ENCODE peak calls at places on chromosomes 11 and 22, in four cellular contexts. H is foreskin fibroblast, Q is psoas muscle, U is mammary epithelial cell. B is an unnamed sample.
A peak's percentile ranks its signal among the peaks of the same experiment; 100 is the strongest.

GRCh38 chr22:41062146-41062545 is 30.2 kb upstream of the EP300 start:
- DNase-seq in U (no peak), H (no peak), Q (no peak), B (no peak)

GRCh38 chr11:16860632-16861031 is 122.2 kb downstream of the C11orf58 start:
- DNase-seq in Q (no peak), U (no peak), H (no peak), B (no peak)

GRCh38 chr11:29333993-29334780 is 682.6 kb downstream of the KCNA4 start:
- DNase-seq in Q (no peak), U (peak; percentile 48), H (peak; percentile 43), B (no peak)

GRCh38 chr11:122808494-122808893 is 29.8 kb upstream of the CRTAM start:
- DNase-seq in Q (no peak), H (peak; percentile 44), U (peak; percentile 71), B (no peak)

GRCh38 chr11:119169272-119169719 is 771 bp downstream of the NLRX1 start:
- DNase-seq in Q (peak; percentile 83), U (peak; percentile 37), H (no peak), B (no peak)

GRCh38 chr11:12389676-12390075 is 12.3 kb downstream of the PARVA start:
- DNase-seq in H (no peak), U (peak; percentile 97), Q (no peak), B (no peak)

GRCh38 chr22:47307326-47307725 is 544.9 kb downstream of the TBC1D22A start:
- DNase-seq in H (peak; percentile 62), U (no peak), Q (no peak), B (no peak)

GRCh38 chr11:119368121-119369034 is 13.1 kb downstream of the USP2 start:
- DNase-seq in U (no peak), Q (peak; percentile 97), H (no peak), B (no peak)

GRCh38 chr11:12285106-12285505 is 92.3 kb upstream of the PARVA start:
- DNase-seq in U (peak; percentile 65), H (peak; percentile 89), Q (no peak), B (peak; percentile 94)

GRCh38 chr11:109320595-109320994 is 101.4 kb upstream of the C11orf87 start:
- DNase-seq in U (peak; percentile 79), Q (no peak), H (peak; percentile 12), B (peak; percentile 61)

GRCh38 chr22:39904864-39905263 is 4.0 kb downstream of the GRAP2 start:
- DNase-seq in Q (no peak), U (no peak), H (no peak), B (no peak)
- H3K4me3 ChIP-seq in Q (no peak overlapping the region), U (no peak overlapping the region), H (no peak overlapping the region), B (no peak overlapping the region)

DNA sequence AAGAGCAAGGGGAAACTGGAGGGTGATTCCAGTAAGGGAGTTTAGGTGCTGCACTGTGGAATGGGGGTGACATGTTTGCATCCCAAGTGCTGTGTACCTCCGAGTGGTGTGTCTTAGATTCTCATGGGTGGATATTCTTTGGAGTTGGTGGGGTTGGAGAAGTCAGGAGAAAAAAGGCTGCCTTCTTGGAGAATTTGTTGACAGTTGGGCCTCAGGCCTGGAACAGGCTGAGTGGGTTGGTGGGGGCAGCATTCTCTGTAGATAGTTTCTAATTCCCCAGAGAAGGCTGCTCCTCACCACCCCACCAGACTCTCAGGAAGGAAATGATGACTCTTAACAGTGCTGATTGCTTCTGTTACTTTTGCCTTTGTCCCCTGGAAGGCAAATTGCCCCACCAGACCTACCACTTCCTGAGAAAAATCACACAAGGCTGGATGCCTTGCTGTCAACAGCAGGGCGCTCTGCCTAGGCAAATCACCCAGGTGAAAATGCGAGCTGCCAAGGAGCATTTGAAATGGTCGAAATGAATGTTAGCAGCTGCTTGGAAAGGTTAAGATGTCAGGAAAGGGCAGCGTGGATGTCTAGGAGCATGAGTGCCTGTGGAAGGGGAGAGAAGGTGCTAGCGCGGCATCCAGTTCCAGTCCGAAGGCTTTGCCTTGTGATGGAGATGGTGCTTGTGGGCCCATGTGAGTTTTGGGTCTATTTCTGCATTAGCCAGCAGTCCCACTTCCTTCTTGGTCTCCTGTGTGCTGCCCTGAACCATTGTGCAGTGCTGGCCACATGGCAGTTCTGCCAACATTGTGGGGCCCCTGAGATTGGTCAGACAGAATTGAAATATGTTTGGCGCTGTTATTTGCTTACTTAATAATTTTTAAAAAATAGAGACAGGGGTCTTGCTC is 29.7 kb upstream of the SORL1-AS1 start:
- DNase-seq in Q (no peak), U (no peak), H (no peak), B (no peak)
- H3K4me3 ChIP-seq in Q (no peak overlapping the region), U (no peak overlapping the region), H (no peak overlapping the region), B (no peak overlapping the region)

GRCh38 chr11:66361502-66361941 is 10.0 kb downstream of the SLC29A2 start:
- DNase-seq in Q (peak; percentile 39), U (no peak), H (no peak), B (no peak)

GRCh38 chr11:66362481-66363147 is 8.9 kb downstream of the SLC29A2 start:
- DNase-seq in H (no peak), U (no peak), Q (peak; percentile 30), B (no peak)

GRCh38 chr11:66359662-66360087 is 11.9 kb downstream of the SLC29A2 start:
- DNase-seq in Q (no peak), U (no peak), H (no peak), B (no peak)

GRCh38 chr11:66363187-66363601 is 8.4 kb downstream of the SLC29A2 start:
- DNase-seq in U (no peak), H (no peak), Q (peak; percentile 48), B (no peak)

GRCh38 chr11:66360406-66361073 is 11.0 kb downstream of the SLC29A2 start:
- DNase-seq in Q (peak; percentile 41), H (no peak), U (no peak), B (no peak)
- H3K4me3 ChIP-seq in Q (no peak overlapping the region), H (no peak overlapping the region), U (no peak overlapping the region), B (no peak overlapping the region)

DNA sequence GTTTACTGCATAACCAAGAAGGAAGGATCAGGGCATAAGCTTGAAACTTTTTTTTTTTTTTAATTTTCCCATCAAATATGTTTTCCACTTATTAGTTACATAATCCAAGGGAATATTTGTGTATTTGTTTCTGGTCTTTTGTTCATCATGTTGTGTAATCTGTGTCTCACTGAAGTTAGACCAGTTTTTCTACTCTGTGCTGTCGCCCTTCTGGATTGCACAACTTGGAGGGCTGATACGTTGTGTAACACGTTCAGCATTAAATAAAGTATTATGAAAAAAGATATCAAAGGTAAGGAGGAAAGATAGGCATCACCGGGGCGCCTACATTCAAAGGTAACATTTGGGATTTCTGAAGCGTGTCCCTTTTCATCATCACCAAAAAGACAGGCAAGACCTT is 3.3 kb upstream of the E2F8 start:
- DNase-seq in Q (no peak), U (peak; percentile 86), H (peak; percentile 18), B (no peak)
- H3K4me3 ChIP-seq in Q (no peak overlapping the region), U (no peak overlapping the region), H (no peak overlapping the region), B (no peak overlapping the region)

GRCh38 chr11:77661670-77662069 is 24.1 kb upstream of the CLNS1A start:
- DNase-seq in U (no peak), Q (no peak), H (no peak), B (no peak)
- H3K4me3 ChIP-seq in U (no peak overlapping the region), Q (no peak overlapping the region), H (no peak overlapping the region), B (no peak overlapping the region)

GRCh38 chr22:33851985-33852384 is 68.3 kb downstream of the LARGE1 start:
- DNase-seq in U (no peak), H (no peak), Q (no peak), B (no peak)

GRCh38 chr22:33850227-33850626 is 70.0 kb downstream of the LARGE1 start:
- DNase-seq in H (no peak), Q (no peak), U (no peak), B (no peak)

GRCh38 chr22:33851240-33851639 is 69.0 kb downstream of the LARGE1 start:
- DNase-seq in U (peak; percentile 31), Q (no peak), H (no peak), B (no peak)

GRCh38 chr22:33848251-33848650 is 72.0 kb downstream of the LARGE1 start:
- DNase-seq in H (no peak), Q (no peak), U (no peak), B (no peak)

GRCh38 chr22:33850724-33851123 is 69.6 kb downstream of the LARGE1 start:
- DNase-seq in H (no peak), U (no peak), Q (no peak), B (no peak)
- H3K4me3 ChIP-seq in H (no peak overlapping the region), U (no peak overlapping the region), Q (no peak overlapping the region), B (no peak overlapping the region)

DNA sequence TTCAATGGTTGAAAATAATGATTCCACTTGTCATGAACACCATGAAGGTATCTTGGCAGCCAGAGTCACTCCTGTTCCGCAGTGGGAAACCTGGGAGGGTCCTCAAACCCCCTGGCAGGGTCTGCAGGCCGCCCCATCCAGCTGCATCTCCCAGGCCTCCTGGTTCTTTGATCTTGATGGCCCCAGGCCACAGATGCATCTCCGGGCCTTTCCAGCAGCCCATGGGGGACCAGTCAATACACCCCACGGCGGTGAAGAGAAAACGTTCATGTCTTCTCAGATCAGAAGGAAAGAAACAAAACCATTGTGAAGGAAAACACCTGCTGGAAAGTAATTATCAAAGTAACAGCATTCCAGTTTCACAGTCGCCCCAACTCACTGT is 1.8 kb upstream of the TTLL8 start:
- DNase-seq in Q (no peak), H (no peak), U (no peak), B (no peak)
- H3K4me3 ChIP-seq in Q (no peak overlapping the region), H (no peak overlapping the region), U (no peak overlapping the region), B (no peak overlapping the region)

GRCh38 chr22:49971232-49972162 is 10.9 kb downstream of the PIM3 start:
- DNase-seq in H (peak; percentile 88), U (no peak), Q (peak; percentile 95), B (no peak)
- H3K4me3 ChIP-seq in H (peak overlapping the region; percentile 54), U (peak overlapping the region; percentile 55), Q (peak overlapping the region; percentile 61), B (peak overlapping the region; percentile 56)